ENCODE peak calls at places on chromosomes 6 and 20, in four cellular contexts. V is pancreas; X is RWPE1; I is CD8-positive, alpha-beta T cell. P is an unnamed sample.

GRCh38 chr6:70724524-70724923 is 56.8 kb downstream of the SMAP1 start:
- DNase-seq in V (no peak), I (no peak), X (no peak), P (no peak)

GRCh38 chr6:32046450-32047083 is 8.4 kb downstream of the CYP21A2 start:
- DNase-seq in V (no peak), I (no peak), X (no peak), P (no peak)

GRCh38 chr6:164108869-164109769 is 694.6 kb downstream of the QKI start:
- DNase-seq in I (no peak), V (no peak), X (peak; percentile 75), P (no peak)

GRCh38 chr6:129500958-129501381 is 209.0 kb downstream of the ARHGAP18 start:
- DNase-seq in X (peak; percentile 33), I (no peak), V (no peak), P (no peak)

GRCh38 chr6:73234732-73235131 is 9.4 kb upstream of the KHDC1L start:
- DNase-seq in I (no peak), X (peak; percentile 65), V (no peak), P (no peak)

GRCh38 chr6:33583591-33584155 is 3.6 kb upstream of the BAK1 start:
- DNase-seq in V (no peak), X (no peak), I (no peak), P (no peak)

GRCh38 chr20:32343438-32343837 is 14.7 kb upstream of the ASXL1 start:
- DNase-seq in I (no peak), X (peak; percentile 74), V (no peak), P (no peak)

GRCh38 chr20:50358959-50359358 is 151.2 kb upstream of the PTPN1 start:
- DNase-seq in X (no peak), I (no peak), V (no peak), P (no peak)

GRCh38 chr6:4350571-4351505 is 215.5 kb upstream of the ECI2 start:
- DNase-seq in I (no peak), X (no peak), V (no peak), P (no peak)

DNA sequence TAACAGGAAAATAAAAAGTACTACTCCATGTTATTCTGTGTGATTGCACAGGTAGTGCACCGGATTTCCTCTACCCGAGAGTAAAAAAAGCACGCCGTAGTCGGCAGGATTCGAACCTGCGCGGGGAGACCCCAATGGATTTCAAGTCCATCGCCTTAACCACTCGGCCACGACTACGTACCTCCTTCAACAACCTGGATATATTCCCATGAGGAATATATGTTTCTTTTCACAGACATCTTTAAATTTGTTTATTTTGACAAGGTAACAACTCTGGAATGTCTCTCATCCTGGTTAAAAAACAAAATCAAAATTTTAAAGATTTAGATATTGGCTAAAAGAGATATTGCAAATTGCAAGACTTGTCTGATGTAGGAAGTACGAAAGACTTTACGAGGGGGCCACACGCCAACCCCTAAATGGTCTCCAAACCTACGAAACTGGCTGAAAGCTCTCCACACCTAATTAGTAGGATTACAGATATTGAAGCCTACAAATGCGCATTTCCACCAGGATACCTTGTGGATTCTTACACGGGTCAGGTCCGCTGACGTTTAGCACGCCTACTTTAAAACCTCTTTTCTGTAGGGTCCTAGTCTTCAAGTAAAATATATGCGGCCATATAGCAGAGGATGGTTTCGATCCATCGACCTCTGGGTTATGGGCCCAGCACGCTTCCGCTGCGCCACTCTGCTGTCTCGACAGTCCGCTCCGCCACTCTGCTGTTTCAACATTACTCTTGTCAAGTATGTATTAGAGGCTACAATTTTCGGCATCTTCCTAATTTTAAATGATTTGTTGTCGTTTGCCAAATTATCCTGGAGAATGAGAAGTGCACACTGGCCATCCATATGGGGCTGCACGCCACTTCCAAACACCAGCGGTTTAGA is 52.3 kb upstream of the BTN3A2 start:
- DNase-seq in I (peak; percentile 74), X (no peak), V (peak; percentile 73), P (peak; percentile 48)
- H3K27ac ChIP-seq in I (peak overlapping the region; percentile 49), X (peak overlapping the region; percentile 53), V (peak overlapping the region; percentile 34), P (peak overlapping the region; percentile 30)

GRCh38 chr20:48937674-48938073 is 16.2 kb downstream of the ARFGEF2 start:
- DNase-seq in V (no peak), I (no peak), X (no peak), P (no peak)
- H3K27ac ChIP-seq in V (no peak overlapping the region), I (no peak overlapping the region), X (no peak overlapping the region), P (no peak overlapping the region)

DNA sequence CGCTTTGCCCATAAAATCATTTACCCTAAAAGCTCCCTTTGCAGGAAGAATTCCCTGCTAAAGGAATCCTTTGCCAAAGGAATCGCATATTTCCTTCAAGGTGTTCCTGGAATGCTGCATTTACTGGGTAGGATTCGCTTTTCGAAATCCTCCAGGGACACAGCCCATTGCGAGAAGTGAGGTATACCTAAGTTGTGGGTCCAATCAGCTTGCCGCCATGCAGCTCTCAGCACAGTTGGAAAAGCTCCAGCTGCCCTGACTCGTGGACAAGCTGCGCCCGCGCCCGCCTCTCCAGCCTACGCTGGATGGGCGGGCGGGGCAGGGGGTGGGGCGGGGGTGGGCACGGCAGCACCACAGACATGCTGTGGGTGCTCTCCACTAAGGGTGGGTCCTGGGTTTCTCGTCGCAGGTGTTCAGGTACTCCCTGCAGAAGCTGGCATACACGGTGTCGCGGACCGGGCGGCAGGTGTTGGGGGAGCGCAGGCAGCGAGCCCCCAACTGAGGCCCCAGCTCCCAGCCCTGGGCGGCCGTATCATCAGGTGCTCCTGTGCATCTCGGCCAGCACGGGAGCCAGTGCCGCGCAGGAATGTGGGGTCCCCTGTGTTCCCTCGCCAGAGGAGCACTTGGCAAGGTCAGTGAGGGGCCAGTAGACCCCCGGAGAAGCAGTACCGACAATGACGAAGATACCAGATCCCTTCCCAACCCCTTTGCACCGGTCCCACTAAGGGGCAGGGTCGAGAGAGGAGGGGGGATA is 1.4 kb downstream of the NNAT start:
- DNase-seq in I (no peak), V (no peak), X (peak; percentile 83), P (no peak)
- H3K27ac ChIP-seq in I (no peak overlapping the region), V (no peak overlapping the region), X (peak overlapping the region; percentile 97), P (peak overlapping the region; percentile 44)

GRCh38 chr20:40931348-40932044 is 97.1 kb upstream of the TOP1 start:
- DNase-seq in I (no peak), V (no peak), X (no peak), P (no peak)
- H3K27ac ChIP-seq in I (no peak overlapping the region), V (no peak overlapping the region), X (no peak overlapping the region), P (no peak overlapping the region)

GRCh38 chr6:12048609-12049008 is 36.5 kb downstream of the HIVEP1 start:
- DNase-seq in X (no peak), V (no peak), I (no peak), P (no peak)

GRCh38 chr6:12047792-12048432 is 35.8 kb downstream of the HIVEP1 start:
- DNase-seq in I (no peak), V (no peak), X (no peak), P (no peak)

GRCh38 chr6:12049165-12049564 is 37.1 kb downstream of the HIVEP1 start:
- DNase-seq in I (no peak), X (no peak), V (no peak), P (no peak)

GRCh38 chr6:12047304-12047703 is 35.2 kb downstream of the HIVEP1 start:
- DNase-seq in V (no peak), X (no peak), I (no peak), P (no peak)

GRCh38 chr6:12051861-12052368 is 39.8 kb downstream of the HIVEP1 start:
- DNase-seq in I (no peak), V (no peak), X (no peak), P (no peak)
- H3K27ac ChIP-seq in I (peak overlapping the region; percentile 36), V (no peak overlapping the region), X (no peak overlapping the region), P (no peak overlapping the region)

GRCh38 chr20:18401305-18401704 is 65.5 kb downstream of the DZANK1 start:
- DNase-seq in I (no peak), V (no peak), X (no peak), P (no peak)

GRCh38 chr20:18403269-18403668 is 63.6 kb downstream of the DZANK1 start:
- DNase-seq in V (no peak), X (no peak), I (no peak), P (no peak)

GRCh38 chr20:18400460-18400859 is 66.4 kb downstream of the DZANK1 start:
- DNase-seq in V (no peak), X (no peak), I (no peak), P (no peak)

GRCh38 chr20:18405826-18406225 is 61.0 kb downstream of the DZANK1 start:
- DNase-seq in V (no peak), X (no peak), I (no peak), P (no peak)

DNA sequence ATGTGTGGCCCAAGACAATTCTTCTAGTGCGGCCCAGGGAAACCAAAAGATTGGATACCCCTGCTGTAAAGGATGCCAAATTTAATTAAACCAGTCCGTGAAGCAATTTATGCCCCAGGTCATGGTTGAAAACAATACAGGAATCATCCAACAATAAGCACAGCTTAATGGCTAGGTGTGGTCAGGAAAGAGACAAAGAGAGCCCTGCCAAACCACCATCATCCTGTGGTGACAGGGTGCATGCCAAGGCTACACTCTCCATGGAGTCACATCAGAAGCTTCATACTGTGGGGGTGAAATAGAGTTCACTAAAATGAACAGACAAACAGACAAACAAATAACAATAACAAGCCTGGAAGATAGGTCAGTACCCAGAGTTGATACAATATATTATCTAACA is 62.7 kb downstream of the DZANK1 start:
- DNase-seq in X (no peak), I (no peak), V (no peak), P (no peak)
- H3K27ac ChIP-seq in X (no peak overlapping the region), I (no peak overlapping the region), V (no peak overlapping the region), P (no peak overlapping the region)